ENCODE peak calls at places on chromosome 3, in six cellular contexts. C is breast epithelium, Y is choroid plexus epithelial cell, D is foreskin fibroblast, W is uterus, O is transverse colon. L is an unnamed sample.

GRCh38 chr3:123658118-123658859 is 73.4 kb upstream of the HACD2 start:
- DNase-seq in C (no peak), Y (peak), D (peak), W (peak), O (peak), L (no peak)

GRCh38 chr3:14200276-14200675 is 21.7 kb downstream of the LSM3 start:
- DNase-seq in C (no peak), Y (no peak), D (peak), W (no peak), O (no peak), L (no peak)

GRCh38 chr3:13662238-13662847 is 113.4 kb downstream of the FBLN2 start:
- DNase-seq in C (no peak), Y (no peak), D (no peak), W (no peak), O (no peak), L (no peak)

GRCh38 chr3:42118762-42119361 is 27.7 kb downstream of the TRAK1 start:
- DNase-seq in C (peak), Y (peak), D (peak), W (no peak), O (peak), L (no peak)

GRCh38 chr3:122912772-122913538 is 114.6 kb downstream of the SEMA5B start:
- DNase-seq in C (no peak), Y (no peak), D (no peak), W (no peak), O (no peak), L (no peak)

GRCh38 chr3:197465996-197466549 is 89.7 kb downstream of the BDH1 start:
- DNase-seq in C (no peak), Y (peak), D (peak), W (no peak), O (no peak), L (no peak)

GRCh38 chr3:151228291-151229125 is 25.5 kb upstream of the GPR171 start:
- DNase-seq in C (no peak), Y (peak), D (peak), W (no peak), O (no peak), L (no peak)

GRCh38 chr3:165642761-165643432 is 194.3 kb downstream of the BCHE start:
- DNase-seq in C (peak), Y (peak), D (peak), W (peak), O (peak), L (no peak)

GRCh38 chr3:129599607-129600006 is 6.9 kb downstream of the PLXND1 start:
- DNase-seq in C (no peak), Y (peak), D (peak), W (peak), O (peak), L (peak)

GRCh38 chr3:194205675-194206133 is 69.8 kb downstream of the HES1 start:
- DNase-seq in C (no peak), Y (peak), D (no peak), W (no peak), O (no peak), L (no peak)

GRCh38 chr3:50656417-50657195 is 18.1 kb upstream of the DOCK3 start:
- DNase-seq in C (no peak), Y (no peak), D (no peak), W (no peak), O (no peak), L (no peak)

GRCh38 chr3:188345223-188345622 is 191.3 kb downstream of the LPP start:
- DNase-seq in C (no peak), Y (peak), D (peak), W (no peak), O (no peak), L (no peak)

GRCh38 chr3:14210843-14211594 is 32.4 kb downstream of the LSM3 start:
- DNase-seq in C (no peak), Y (no peak), D (peak), W (no peak), O (no peak), L (no peak)

GRCh38 chr3:184248454-184249411 is at the start of gene ALG3:
- DNase-seq in C (peak), Y (peak), D (peak), W (peak), O (peak), L (peak)

GRCh38 chr3:67083277-67083676 is 85.2 kb downstream of the KBTBD8 start:
- DNase-seq in C (no peak), Y (peak), D (peak), W (no peak), O (no peak), L (no peak)
- H3K4me3 ChIP-seq in C (no peak), Y (no peak), D (no peak), W (no peak), O (no peak), L (no peak)

DNA sequence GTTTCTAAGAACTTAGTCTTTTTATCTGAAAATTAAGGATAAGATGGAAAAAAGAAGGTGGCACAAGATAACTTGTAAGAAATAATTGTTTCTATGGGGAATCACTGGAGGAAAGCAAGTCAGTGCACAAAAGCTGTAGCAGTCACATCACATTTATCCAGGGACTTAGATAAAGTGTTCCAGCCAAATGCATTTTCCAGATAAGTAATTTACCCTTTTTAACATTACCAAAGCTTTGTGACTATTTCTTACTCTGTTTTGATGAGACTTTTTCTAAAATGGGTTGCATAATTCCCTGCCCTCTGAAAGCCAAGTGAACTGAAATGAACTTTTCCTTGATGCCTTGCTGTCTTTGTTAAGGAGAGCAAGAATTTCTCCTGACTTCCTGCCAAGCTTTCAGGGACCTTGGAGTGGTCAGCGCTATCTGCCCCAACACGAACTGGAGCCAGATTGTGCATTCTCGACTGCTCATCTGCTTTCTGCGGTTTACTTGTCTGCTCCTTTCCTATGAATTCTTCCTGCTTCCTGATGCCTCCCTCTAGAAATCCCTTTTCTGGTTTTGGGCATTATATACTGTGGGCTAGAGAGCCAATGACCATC is 34.9 kb downstream of the EIF4E3 start:
- DNase-seq in C (peak), Y (peak), D (peak), W (no peak), O (no peak), L (no peak)
- H3K4me3 ChIP-seq in C (no peak), Y (no peak), D (no peak), W (no peak), O (no peak), L (no peak)

GRCh38 chr3:160564205-160564922 is 1.0 kb downstream of the KPNA4 start:
- DNase-seq in C (no peak), Y (peak), D (peak), W (no peak), O (peak), L (peak)

GRCh38 chr3:160566499-160566898 is 1.1 kb upstream of the KPNA4 start:
- DNase-seq in C (no peak), Y (no peak), D (no peak), W (no peak), O (no peak), L (no peak)

GRCh38 chr3:160565442-160566403 is at the start of gene KPNA4:
- DNase-seq in C (peak), Y (peak), D (peak), W (peak), O (peak), L (peak)

GRCh38 chr3:160564949-160565441 is 376 bp downstream of the KPNA4 start:
- DNase-seq in C (no peak), Y (peak), D (peak), W (no peak), O (peak), L (no peak)

GRCh38 chr3:160562952-160563351 is 2.4 kb downstream of the KPNA4 start:
- DNase-seq in C (no peak), Y (no peak), D (no peak), W (no peak), O (no peak), L (no peak)
- H3K4me3 ChIP-seq in C (peak), Y (peak), D (peak), W (no peak), O (peak), L (peak)

GRCh38 chr3:170426240-170426797 is 7.7 kb downstream of the CLDN11 start:
- DNase-seq in C (no peak), Y (peak), D (no peak), W (no peak), O (no peak), L (no peak)
- H3K4me3 ChIP-seq in C (peak), Y (no peak), D (no peak), W (no peak), O (no peak), L (no peak)

GRCh38 chr3:49422379-49423248 is at the start of gene AMT:
- DNase-seq in C (no peak), Y (peak), D (no peak), W (no peak), O (peak), L (peak)

GRCh38 chr3:49417516-49418120 is 4.7 kb downstream of the AMT start:
- DNase-seq in C (no peak), Y (no peak), D (no peak), W (no peak), O (no peak), L (no peak)

GRCh38 chr3:49416867-49417266 is 4.6 kb downstream of the TCTA start:
- DNase-seq in C (no peak), Y (no peak), D (no peak), W (no peak), O (no peak), L (no peak)

GRCh38 chr3:49424816-49425215 is 2.5 kb upstream of the AMT start:
- DNase-seq in C (no peak), Y (no peak), D (no peak), W (no peak), O (no peak), L (no peak)

DNA sequence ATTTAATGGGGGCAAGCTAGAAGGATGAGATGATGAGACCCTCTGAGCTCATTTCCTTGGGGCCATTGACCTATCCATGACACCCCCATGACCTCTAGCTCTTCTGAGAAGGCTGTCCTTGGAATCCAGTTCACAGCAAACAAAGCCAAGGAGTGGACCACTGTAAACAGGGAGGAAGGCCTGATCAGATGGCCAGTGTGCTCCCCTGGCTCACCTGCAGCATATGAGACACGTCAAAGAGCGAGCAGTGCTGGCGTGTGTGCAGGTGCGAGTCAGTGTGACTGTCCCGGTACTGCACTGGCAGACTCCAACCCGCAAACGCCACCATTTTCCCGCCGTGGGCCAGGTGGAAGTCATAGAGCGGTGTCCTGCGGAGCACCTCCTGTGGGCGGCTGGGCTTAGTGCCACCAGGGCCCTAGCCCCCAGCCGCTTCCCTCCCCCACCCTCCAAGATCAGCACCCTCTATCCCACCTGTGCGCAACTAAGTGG is 339 bp downstream of the AMT start:
- DNase-seq in C (no peak), Y (no peak), D (no peak), W (no peak), O (no peak), L (no peak)
- H3K4me3 ChIP-seq in C (peak), Y (peak), D (no peak), W (no peak), O (peak), L (peak)

GRCh38 chr3:133804896-133805295 is 719 bp upstream of the SRPRB start:
- DNase-seq in C (no peak), Y (no peak), D (no peak), W (no peak), O (no peak), L (no peak)
- H3K4me3 ChIP-seq in C (peak), Y (no peak), D (peak), W (no peak), O (no peak), L (peak)

GRCh38 chr3:71305246-71306206 is 278.0 kb downstream of the FOXP1 start:
- DNase-seq in C (peak), Y (peak), D (no peak), W (no peak), O (peak), L (peak)

GRCh38 chr3:71303627-71304260 is 279.8 kb downstream of the FOXP1 start:
- DNase-seq in C (no peak), Y (peak), D (no peak), W (no peak), O (peak), L (no peak)

GRCh38 chr3:71304261-71304646 is 279.3 kb downstream of the FOXP1 start:
- DNase-seq in C (no peak), Y (no peak), D (no peak), W (no peak), O (no peak), L (no peak)

GRCh38 chr3:71302604-71303003 is 280.9 kb downstream of the FOXP1 start:
- DNase-seq in C (no peak), Y (no peak), D (no peak), W (no peak), O (no peak), L (no peak)

GRCh38 chr3:71304684-71305083 is 278.8 kb downstream of the FOXP1 start:
- DNase-seq in C (no peak), Y (peak), D (peak), W (peak), O (peak), L (peak)
- H3K4me3 ChIP-seq in C (peak), Y (peak), D (no peak), W (no peak), O (peak), L (peak)

GRCh38 chr3:82031576-82031975 is 270.1 kb upstream of the GBE1 start:
- DNase-seq in C (no peak), Y (no peak), D (no peak), W (no peak), O (no peak), L (no peak)

GRCh38 chr3:82033186-82033585 is 271.7 kb upstream of the GBE1 start:
- DNase-seq in C (no peak), Y (no peak), D (no peak), W (no peak), O (no peak), L (no peak)

DNA sequence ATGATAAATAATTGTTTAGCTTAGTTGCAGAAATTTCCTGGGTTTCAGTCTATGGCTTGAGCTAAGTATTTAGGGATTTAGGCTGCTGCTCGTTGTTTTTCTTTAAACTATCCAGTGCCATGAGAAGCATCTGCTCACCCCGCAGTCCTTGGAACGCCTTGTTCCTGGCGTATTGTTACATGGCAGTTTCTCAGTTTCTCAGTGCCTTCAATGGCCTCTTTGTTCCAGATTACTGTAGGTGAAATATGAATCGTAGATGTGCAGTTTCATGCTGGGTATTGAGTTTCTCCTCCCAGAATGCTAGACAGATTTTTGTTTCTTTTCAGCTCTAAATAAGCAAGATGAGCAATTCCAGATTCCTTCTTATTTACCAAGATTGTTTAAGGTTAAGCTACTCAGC is 269.5 kb upstream of the GBE1 start:
- DNase-seq in C (no peak), Y (peak), D (peak), W (no peak), O (no peak), L (no peak)
- H3K4me3 ChIP-seq in C (peak), Y (no peak), D (no peak), W (no peak), O (no peak), L (no peak)

DNA sequence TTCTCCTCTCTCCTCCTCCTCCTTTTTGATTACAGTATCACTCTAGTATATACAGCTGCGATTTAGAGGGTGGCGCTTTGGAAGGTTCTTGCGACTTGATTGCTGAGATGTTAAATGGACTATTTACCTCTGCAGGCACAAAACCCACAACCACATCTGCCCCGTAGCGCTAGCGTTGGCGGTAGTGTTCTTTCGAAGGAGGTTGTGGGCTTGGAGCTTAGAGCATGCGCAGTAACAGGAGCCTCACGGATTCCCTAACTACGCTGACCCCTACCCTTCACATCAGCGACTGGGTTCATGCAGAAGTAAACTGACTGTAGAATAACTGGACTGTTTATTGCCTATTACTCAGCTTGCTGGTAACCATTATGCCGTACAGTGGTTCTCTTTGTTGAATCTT is 58.0 kb downstream of the CGGBP1 start:
- DNase-seq in C (no peak), Y (peak), D (peak), W (no peak), O (peak), L (no peak)
- H3K4me3 ChIP-seq in C (peak), Y (peak), D (peak), W (no peak), O (no peak), L (peak)

DNA sequence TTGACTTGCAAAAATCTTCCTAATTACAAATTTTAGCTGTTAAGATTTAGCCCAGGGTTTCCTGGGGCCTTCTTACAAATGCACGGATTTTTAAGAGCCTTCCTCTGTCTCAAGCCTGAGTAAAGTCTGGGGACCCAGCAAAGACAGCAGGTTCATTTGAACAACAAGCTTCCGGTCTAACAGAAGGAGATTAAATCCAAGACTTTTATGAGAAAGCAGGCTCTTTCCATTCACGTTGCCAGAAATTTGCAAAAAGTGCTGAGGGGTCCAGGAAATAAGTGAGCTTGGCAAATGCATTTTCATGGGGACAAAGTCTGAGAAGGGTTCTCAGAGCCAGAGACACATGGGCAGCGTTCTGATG is 115.6 kb upstream of the ARHGEF3 start:
- DNase-seq in C (no peak), Y (no peak), D (no peak), W (no peak), O (no peak), L (no peak)
- H3K4me3 ChIP-seq in C (no peak), Y (no peak), D (no peak), W (no peak), O (no peak), L (no peak)

L was measured in heart right ventricle.